ENCODE peak calls at places on chromosomes 1 and 21, in seven cellular contexts. K, Z, D, V, O, N and C are unnamed samples.

GRCh38 chr1:203288351-203288894 is 16.9 kb upstream of the BTG2 start:
- DNase-seq in O (no peak), D (no peak), N (no peak), K (no peak), Z (no peak), V (no peak), C (no peak)

GRCh38 chr1:214066190-214066589 is 78.4 kb downstream of the PROX1 start:
- DNase-seq in D (no peak), V (no peak), O (no peak), Z (no peak), N (no peak), K (no peak), C (no peak)

GRCh38 chr1:26010800-26011199 is 10.8 kb upstream of the EXTL1 start:
- DNase-seq in D (no peak), V (no peak), Z (no peak), O (no peak), N (no peak), K (no peak), C (no peak)

GRCh38 chr1:19758227-19758830 is 41.4 kb downstream of the TMCO4 start:
- DNase-seq in V (no peak), D (peak), N (no peak), K (no peak), Z (no peak), O (peak), C (peak)

GRCh38 chr1:39826583-39826982 is 37.9 kb upstream of the BMP8B start:
- DNase-seq in N (peak), D (no peak), V (no peak), O (no peak), Z (no peak), K (no peak), C (no peak)

GRCh38 chr21:29064850-29065481 is 8.5 kb downstream of the CCT8 start:
- DNase-seq in D (no peak), V (no peak), K (no peak), N (no peak), Z (no peak), O (no peak), C (no peak)

GRCh38 chr21:34702341-34702807 is 33.6 kb downstream of the CLIC6 start:
- DNase-seq in Z (no peak), N (no peak), V (no peak), K (no peak), O (peak), D (peak), C (peak)

GRCh38 chr1:59104191-59104760 is 192.6 kb upstream of the FGGY start:
- DNase-seq in N (no peak), D (no peak), O (no peak), Z (no peak), K (no peak), V (no peak), C (no peak)

GRCh38 chr1:209355415-209355814 is 228.1 kb upstream of the CAMK1G start:
- DNase-seq in N (no peak), K (no peak), Z (no peak), D (no peak), V (no peak), O (no peak), C (no peak)

GRCh38 chr1:30853350-30853749 is 55.2 kb downstream of the SDC3 start:
- DNase-seq in Z (no peak), O (no peak), V (no peak), D (no peak), N (no peak), K (no peak), C (no peak)

DNA sequence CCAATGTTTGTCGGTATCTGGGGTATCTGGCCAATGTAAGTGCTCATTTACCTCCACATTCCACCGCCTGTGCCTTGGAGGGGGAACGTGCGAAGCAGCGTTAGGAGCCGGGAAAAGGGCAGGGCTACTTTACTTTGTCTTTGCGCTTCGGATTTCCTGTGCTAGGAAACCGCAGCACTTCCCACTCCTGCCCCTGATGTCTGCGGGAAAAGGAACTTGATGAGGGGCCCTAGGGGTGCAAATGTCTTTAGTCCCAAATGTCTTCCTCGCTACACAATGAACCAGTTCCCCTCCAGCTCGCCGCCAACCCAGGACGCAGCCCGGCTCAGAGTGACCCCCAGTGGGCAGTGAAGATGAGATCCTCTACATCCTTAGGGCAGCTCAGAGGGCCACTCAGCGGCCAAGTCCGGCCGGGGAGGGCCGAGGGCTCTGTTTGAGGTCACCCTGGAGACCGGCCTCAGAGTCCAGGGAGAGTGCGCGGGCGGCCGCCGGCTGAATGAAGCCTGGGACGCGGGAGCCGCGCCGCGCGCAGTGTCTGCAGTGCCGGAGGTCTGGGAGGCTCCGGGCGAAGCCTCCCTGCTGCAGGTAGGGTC is at the start of gene DYNLT5:
- DNase-seq in N (peak), K (no peak), D (peak), O (no peak), V (no peak), Z (no peak), C (no peak)
- TF ChIP-seq CTCF in N (no peak), K (no peak), D (peak), O (peak), V (no peak), Z (no peak), C (peak)

DNA sequence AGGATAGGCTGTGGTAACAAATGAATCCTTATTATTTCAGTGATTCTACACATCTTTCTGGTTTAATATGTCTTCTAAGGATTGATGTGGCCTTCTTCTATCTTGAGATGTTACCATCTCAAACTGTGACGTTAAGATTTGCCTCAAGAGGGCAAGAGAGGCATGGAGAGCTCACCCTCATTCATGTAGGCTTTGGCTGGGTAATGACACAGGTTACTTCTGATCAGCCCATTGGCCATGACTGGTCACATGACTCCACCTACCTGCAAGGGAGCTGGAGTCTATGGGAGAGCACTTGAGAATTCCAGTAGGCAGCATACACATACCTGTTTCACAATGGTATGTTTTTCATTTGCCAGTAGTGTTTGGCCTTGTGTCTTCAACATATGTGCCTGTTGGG is 30.0 kb downstream of the CACHD1 start:
- DNase-seq in K (no peak), O (no peak), D (no peak), N (no peak), Z (peak), V (no peak), C (no peak)
- TF ChIP-seq CTCF in K (peak), O (peak), D (no peak), N (no peak), Z (no peak), V (no peak), C (no peak)

GRCh38 chr1:189693140-189693539 is 784.5 kb downstream of the BRINP3 start:
- DNase-seq in K (no peak), D (no peak), O (no peak), V (no peak), N (no peak), Z (no peak), C (no peak)
- TF ChIP-seq CTCF in K (no peak), D (no peak), O (no peak), V (no peak), N (no peak), Z (no peak), C (no peak)

DNA sequence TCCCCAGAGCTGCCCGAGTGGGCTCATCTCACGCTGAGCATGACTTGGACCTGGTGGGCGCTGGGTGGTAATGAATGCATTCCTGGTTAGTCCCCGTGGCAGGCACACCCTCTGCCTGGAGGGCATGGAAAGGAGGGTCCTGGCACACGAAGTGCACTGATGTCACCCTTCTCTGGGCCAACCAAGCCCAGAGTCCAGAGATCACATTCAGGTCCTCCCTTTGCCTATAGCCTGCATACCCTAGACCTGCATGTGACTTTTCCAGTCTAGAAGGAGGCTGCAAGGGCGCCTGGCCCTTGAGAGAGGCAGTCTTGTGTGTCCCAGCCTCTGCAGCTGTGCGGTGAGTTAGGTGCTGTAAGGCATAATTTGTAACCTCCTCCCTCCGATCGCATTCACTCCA is 22.1 kb downstream of the PADI2 start:
- DNase-seq in O (no peak), Z (no peak), N (no peak), V (no peak), D (no peak), K (no peak), C (no peak)
- TF ChIP-seq CTCF in O (no peak), Z (no peak), N (no peak), V (no peak), D (no peak), K (no peak), C (no peak)

GRCh38 chr1:18314399-18314798 is 166.3 kb upstream of the KLHDC7A start:
- DNase-seq in Z (no peak), O (no peak), K (no peak), D (no peak), N (no peak), V (no peak), C (no peak)

GRCh38 chr1:18316764-18317163 is 164.0 kb upstream of the KLHDC7A start:
- DNase-seq in O (no peak), N (no peak), V (no peak), K (no peak), Z (peak), D (no peak), C (no peak)

GRCh38 chr1:18315449-18315848 is 165.3 kb upstream of the KLHDC7A start:
- DNase-seq in V (no peak), D (no peak), Z (no peak), N (no peak), O (no peak), K (no peak), C (no peak)

GRCh38 chr1:18312961-18313360 is 167.8 kb upstream of the KLHDC7A start:
- DNase-seq in N (no peak), V (no peak), O (no peak), K (no peak), D (no peak), Z (no peak), C (no peak)

GRCh38 chr1:18313523-18313922 is 167.2 kb upstream of the KLHDC7A start:
- DNase-seq in N (no peak), O (no peak), Z (no peak), D (no peak), V (no peak), K (no peak), C (no peak)
- TF ChIP-seq CTCF in N (no peak), O (no peak), Z (no peak), D (no peak), V (no peak), K (no peak), C (no peak)

GRCh38 chr1:156193488-156194299 is at the start of gene SLC25A44:
- DNase-seq in Z (peak), K (peak), V (peak), D (peak), N (peak), O (peak), C (peak)
- TF ChIP-seq CTCF in Z (peak), K (peak), V (peak), D (peak), N (peak), O (peak), C (peak)

GRCh38 chr1:29655945-29656866 is 419.9 kb downstream of the PTPRU start:
- DNase-seq in D (no peak), N (peak), V (no peak), Z (peak), K (no peak), O (no peak), C (no peak)
- TF ChIP-seq CTCF in D (peak), N (peak), V (no peak), Z (peak), K (peak), O (peak), C (peak)

DNA sequence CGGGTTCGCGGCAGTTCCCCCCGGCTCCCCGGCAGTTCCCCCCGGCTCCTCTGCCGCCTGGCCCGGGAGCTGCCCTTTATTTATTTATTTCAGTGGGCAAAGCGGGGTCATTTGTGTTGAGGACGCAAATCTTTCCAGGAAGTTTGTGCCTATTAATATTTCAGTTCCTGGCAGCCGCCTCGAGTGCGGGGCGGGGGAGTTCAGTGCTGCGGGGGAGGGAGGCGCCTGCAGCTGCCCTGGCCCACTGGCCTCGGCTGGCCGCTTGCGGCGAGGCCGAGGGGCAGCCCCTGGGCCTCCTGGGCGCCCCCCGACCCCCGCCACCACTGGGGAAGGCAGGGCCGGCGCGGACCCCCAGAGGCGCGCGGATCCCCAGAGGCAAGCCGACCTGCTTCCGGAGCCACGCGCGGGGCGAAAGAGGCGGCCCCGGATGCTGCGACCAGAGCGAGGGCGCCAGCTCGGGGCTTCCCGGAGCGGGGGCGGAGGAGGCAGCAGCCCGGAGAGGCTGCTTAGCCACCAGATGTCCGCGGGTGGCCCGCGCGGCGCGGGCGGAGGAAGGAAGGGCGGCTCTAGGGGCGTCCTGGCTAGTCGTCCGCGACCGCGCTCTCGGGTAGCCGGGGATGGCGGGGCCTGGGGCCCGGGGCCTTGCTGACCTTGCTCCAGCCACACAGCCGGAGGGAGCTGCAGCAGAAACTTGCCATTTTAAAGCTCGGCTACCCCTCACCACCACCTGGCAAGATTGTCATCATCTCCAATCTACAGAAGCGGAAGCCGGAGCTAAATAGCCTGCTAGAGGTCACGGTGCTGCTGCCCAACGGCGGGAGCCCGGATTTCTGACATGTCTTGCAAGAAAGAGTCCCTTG is 48.0 kb downstream of the H3-3A start:
- DNase-seq in N (peak), D (peak), O (no peak), V (peak), Z (peak), K (peak), C (no peak)
- TF ChIP-seq CTCF in N (no peak), D (no peak), O (no peak), V (no peak), Z (no peak), K (no peak), C (no peak)

DNA sequence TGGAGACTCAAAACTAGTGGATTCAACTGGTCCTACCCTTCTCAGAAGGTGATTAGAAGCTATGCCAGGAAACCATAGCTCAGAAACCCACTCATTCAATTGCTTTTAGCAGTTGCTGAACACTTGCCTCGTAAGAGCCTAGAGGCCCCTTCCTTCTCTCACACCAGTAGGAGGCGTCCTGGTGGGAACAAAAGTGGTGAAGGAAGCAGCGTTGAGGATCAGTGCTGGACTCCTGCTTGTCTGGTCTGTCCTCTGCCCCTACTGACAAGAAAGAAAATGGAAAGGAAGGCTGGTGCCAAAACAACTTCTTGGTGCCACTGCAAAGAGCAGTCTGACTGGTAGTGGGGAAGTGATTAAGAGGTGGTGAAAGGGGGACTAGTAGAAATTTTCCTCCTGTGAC is 269.7 kb downstream of the LMO4 start:
- DNase-seq in Z (no peak), K (no peak), N (peak), O (no peak), D (no peak), V (no peak), C (no peak)
- TF ChIP-seq CTCF in Z (no peak), K (no peak), N (no peak), O (no peak), D (no peak), V (no peak), C (peak)